ENCODE peak calls at places on chromosome 2, in ten cellular contexts. S is GM23338; E is coronary artery; Q is activated naive CD4-positive, alpha-beta T cell; C is stimulated activated CD4-positive, alpha-beta T cell treated with anti-CD3 and anti-CD28 coated beads, Interleukin-15, amount 100 ng/mL, for 24 hours; W is AG04449; B is cardiac muscle cell; H is stimulated activated CD8-positive, alpha-beta memory T cell treated with anti-CD3 and anti-CD28 coated beads, Interleukin-4, amount 100 ng/mL, for 24 hours; K is sigmoid colon; J is RPMI7951. X is an unnamed sample.

GRCh38 chr2:194320520-194320919 is 1336.5 kb upstream of the SLC39A10 start:
- DNase-seq in H (no peak), S (no peak), K (no peak), J (no peak), W (no peak), E (no peak), C (no peak), B (no peak), Q (no peak), X (no peak)

GRCh38 chr2:218983263-218983970 is 1.6 kb downstream of the FEV start:
- DNase-seq in K (peak), H (no peak), E (no peak), J (no peak), B (no peak), Q (no peak), C (no peak), W (no peak), S (peak), X (no peak)

GRCh38 chr2:54531558-54531957 is 75.4 kb downstream of the SPTBN1 start:
- DNase-seq in H (no peak), S (no peak), J (peak), K (no peak), W (no peak), B (no peak), Q (no peak), C (no peak), E (no peak), X (no peak)

GRCh38 chr2:136005462-136006205 is 20.2 kb upstream of the DARS1 start:
- DNase-seq in E (no peak), K (no peak), J (no peak), Q (no peak), H (no peak), S (no peak), B (no peak), W (no peak), C (no peak), X (no peak)

GRCh38 chr2:145615626-145616025 is 1095.7 kb upstream of the ZEB2 start:
- DNase-seq in J (no peak), W (no peak), Q (no peak), B (no peak), K (no peak), E (no peak), C (no peak), H (no peak), S (no peak), X (no peak)

GRCh38 chr2:109009920-109010610 is 21.0 kb upstream of the EDAR start:
- DNase-seq in E (no peak), W (no peak), Q (no peak), H (no peak), B (peak), C (no peak), J (no peak), S (no peak), K (no peak), X (no peak)

GRCh38 chr2:160426604-160427003 is 67.0 kb downstream of the RBMS1 start:
- DNase-seq in E (no peak), B (no peak), W (no peak), K (no peak), J (peak), Q (no peak), C (no peak), H (no peak), S (peak), X (no peak)

GRCh38 chr2:2938481-2938880 is 439.1 kb downstream of the EIPR1 start:
- DNase-seq in H (no peak), E (no peak), S (no peak), C (no peak), Q (no peak), B (no peak), K (no peak), J (no peak), W (no peak), X (no peak)

GRCh38 chr2:178761759-178762371 is 45.4 kb downstream of the TTN start:
- DNase-seq in Q (no peak), J (peak), C (peak), S (peak), E (no peak), K (no peak), H (peak), B (peak), W (no peak), X (no peak)

GRCh38 chr2:66565291-66565690 is 130.4 kb downstream of the MEIS1 start:
- DNase-seq in K (no peak), C (no peak), E (no peak), Q (no peak), B (no peak), W (no peak), S (no peak), H (no peak), J (no peak), X (no peak)

GRCh38 chr2:154133823-154134222 is 262.1 kb downstream of the GALNT13 start:
- DNase-seq in B (peak), E (no peak), J (peak), C (no peak), H (no peak), S (no peak), K (no peak), W (no peak), Q (no peak), X (no peak)

GRCh38 chr2:132721938-132722337 is 51.9 kb upstream of the LYPD1 start:
- DNase-seq in E (no peak), C (no peak), W (no peak), H (no peak), B (no peak), J (no peak), K (no peak), Q (no peak), S (no peak), X (no peak)

GRCh38 chr2:128313076-128313836 is 5.4 kb downstream of the HS6ST1 start:
- DNase-seq in K (peak), S (peak), Q (no peak), B (peak), J (no peak), H (no peak), C (peak), W (no peak), E (no peak), X (peak)

GRCh38 chr2:212995920-212996319 is 155.5 kb downstream of the IKZF2 start:
- DNase-seq in B (peak), S (no peak), Q (no peak), H (no peak), W (peak), K (no peak), J (peak), C (no peak), E (no peak), X (no peak)

GRCh38 chr2:47205576-47206141 is 50.6 kb upstream of the STPG4 start:
- DNase-seq in E (no peak), Q (no peak), W (no peak), S (no peak), K (no peak), C (no peak), B (peak), H (no peak), J (no peak), X (no peak)

GRCh38 chr2:191657977-191658376 is 20.0 kb upstream of the NABP1 start:
- DNase-seq in E (no peak), J (peak), B (peak), Q (no peak), K (no peak), S (no peak), H (no peak), C (no peak), W (no peak), X (no peak)

GRCh38 chr2:120680136-120680761 is 55.4 kb upstream of the GLI2 start:
- DNase-seq in B (peak), C (peak), Q (peak), W (no peak), E (peak), K (peak), S (peak), H (peak), J (peak), X (peak)

GRCh38 chr2:159106105-159106504 is 137.7 kb downstream of the TANC1 start:
- DNase-seq in B (peak), C (no peak), S (no peak), J (no peak), Q (no peak), E (no peak), H (no peak), K (no peak), W (no peak), X (no peak)

GRCh38 chr2:70340921-70341765 is 39.3 kb upstream of the FAM136A start:
- DNase-seq in H (no peak), E (no peak), K (no peak), S (peak), J (peak), W (no peak), B (peak), C (peak), Q (no peak), X (no peak)

GRCh38 chr2:33013684-33014110 is 66.9 kb downstream of the LTBP1 start:
- DNase-seq in S (no peak), K (no peak), E (no peak), H (no peak), Q (no peak), C (no peak), B (no peak), W (no peak), J (no peak), X (no peak)

GRCh38 chr2:109435066-109435690 is 178.6 kb downstream of the SEPTIN10 start:
- DNase-seq in K (peak), Q (no peak), B (no peak), C (no peak), J (no peak), W (no peak), S (no peak), H (no peak), E (no peak), X (peak)

GRCh38 chr2:234211797-234212196 is 161.3 kb downstream of the SPP2 start:
- DNase-seq in E (no peak), J (peak), H (no peak), S (no peak), K (no peak), C (no peak), B (peak), W (no peak), Q (no peak), X (no peak)

GRCh38 chr2:96143231-96143847 is 1.9 kb downstream of the DUSP2 start:
- DNase-seq in B (no peak), Q (no peak), C (peak), E (no peak), H (no peak), J (no peak), S (no peak), K (peak), W (no peak), X (no peak)

GRCh38 chr2:99150691-99151090 is 4.1 kb downstream of the TSGA10 start:
- DNase-seq in J (no peak), S (no peak), B (peak), Q (no peak), C (no peak), E (no peak), H (no peak), W (no peak), K (no peak), X (no peak)

GRCh38 chr2:133789743-133790142 is 221.5 kb upstream of the NCKAP5 start:
- DNase-seq in S (no peak), H (no peak), K (no peak), W (no peak), Q (no peak), E (no peak), C (no peak), J (no peak), B (peak), X (no peak)

GRCh38 chr2:207504513-207505171 is 25.1 kb upstream of the CREB1 start:
- DNase-seq in Q (no peak), W (peak), B (peak), C (no peak), J (peak), E (no peak), S (peak), H (no peak), K (no peak), X (no peak)

GRCh38 chr2:238920601-238921001 is 72.7 kb downstream of the TWIST2 start:
- DNase-seq in B (no peak), E (no peak), J (no peak), S (no peak), W (no peak), K (peak), H (no peak), C (no peak), Q (no peak), X (peak)

GRCh38 chr2:206452750-206453149 is 9.4 kb downstream of the ADAM23 start:
- DNase-seq in C (no peak), S (no peak), B (peak), E (no peak), K (no peak), W (no peak), Q (no peak), H (no peak), J (no peak), X (no peak)

GRCh38 chr2:188364033-188364432 is 72.4 kb downstream of the GULP1 start:
- DNase-seq in E (no peak), J (no peak), W (no peak), B (no peak), S (no peak), H (no peak), K (no peak), C (no peak), Q (no peak), X (no peak)

GRCh38 chr2:26849056-26850001 is 1.4 kb downstream of the DPYSL5 start:
- DNase-seq in K (no peak), B (no peak), W (no peak), C (peak), Q (no peak), J (no peak), S (peak), H (no peak), E (no peak), X (no peak)

X was measured in mesenteric fat pad.